ENCODE peak calls at places on chromosomes 11 and 22, in four cellular contexts. W is heart right ventricle, K is stomach, Q is GM23338. V is an unnamed sample.

GRCh38 chr11:15970506-15971214 is 385.7 kb downstream of the SOX6 start:
- DNase-seq in K (no peak), W (no peak), Q (no peak), V (no peak)

GRCh38 chr22:38336699-38337098 is 19.5 kb upstream of the CSNK1E start:
- DNase-seq in K (no peak), W (no peak), Q (no peak), V (no peak)

GRCh38 chr11:75524576-75525432 is 937 bp downstream of the GDPD5 start:
- DNase-seq in Q (peak), W (no peak), K (peak), V (no peak)

GRCh38 chr11:130866831-130867230 is 49.4 kb downstream of the SNX19 start:
- DNase-seq in Q (no peak), K (no peak), W (no peak), V (no peak)

GRCh38 chr22:46490538-46490937 is 46.9 kb downstream of the CELSR1 start:
- DNase-seq in W (no peak), K (no peak), Q (no peak), V (peak)

GRCh38 chr22:48396091-48396784 is 1431.4 kb downstream of the BRD1 start:
- DNase-seq in K (no peak), W (no peak), Q (no peak), V (no peak)

GRCh38 chr11:67293090-67293489 is 4.0 kb downstream of the ANKRD13D start:
- DNase-seq in Q (no peak), K (no peak), W (no peak), V (no peak)

GRCh38 chr11:57772562-57772961 is 11.0 kb downstream of the CTNND1 start:
- DNase-seq in W (no peak), K (no peak), Q (no peak), V (no peak)

GRCh38 chr11:120522021-120522420 is 10.5 kb downstream of the GRIK4 start:
- DNase-seq in W (no peak), K (no peak), Q (no peak), V (no peak)

GRCh38 chr11:74057251-74058151 is 48.6 kb upstream of the UCP3 start:
- DNase-seq in W (no peak), Q (no peak), K (no peak), V (no peak)

GRCh38 chr11:2290351-2290841 is 11.3 kb downstream of the C11orf21 start:
- DNase-seq in W (no peak), Q (no peak), K (peak), V (no peak)

GRCh38 chr22:49077036-49077393 is 750.7 kb downstream of the BRD1 start:
- DNase-seq in W (no peak), K (no peak), Q (no peak), V (no peak)

GRCh38 chr11:94521684-94522083 is 9.4 kb downstream of the C11orf97 start:
- DNase-seq in Q (peak), K (no peak), W (no peak), V (no peak)

GRCh38 chr22:43183496-43184263 is 3.3 kb downstream of the TTLL12 start:
- DNase-seq in W (no peak), Q (no peak), K (no peak), V (no peak)

GRCh38 chr11:65225284-65226102 is 36.3 kb upstream of the POLA2 start:
- DNase-seq in W (peak), K (peak), Q (peak), V (peak)

GRCh38 chr22:41620646-41621098 is at the start of gene DESI1:
- DNase-seq in W (no peak), K (no peak), Q (peak), V (peak)

GRCh38 chr11:109347304-109347703 is 74.7 kb upstream of the C11orf87 start:
- DNase-seq in W (no peak), Q (no peak), K (no peak), V (no peak)

GRCh38 chr11:120658071-120658423 is 146.5 kb downstream of the GRIK4 start:
- DNase-seq in K (no peak), Q (no peak), W (no peak), V (no peak)

GRCh38 chr11:101436511-101437142 is 147.2 kb downstream of the TRPC6 start:
- DNase-seq in Q (peak), K (peak), W (peak), V (no peak)

GRCh38 chr11:109306322-109306721 is 115.7 kb upstream of the C11orf87 start:
- DNase-seq in K (no peak), W (no peak), Q (no peak), V (no peak)

GRCh38 chr22:22853713-22854112 is 33.9 kb upstream of the IGLL5 start:
- DNase-seq in Q (no peak), W (no peak), K (no peak), V (no peak)

GRCh38 chr22:28988455-28988854 is 73.2 kb downstream of the C22orf31 start:
- DNase-seq in Q (no peak), W (no peak), K (no peak), V (no peak)

GRCh38 chr22:35634981-35635540 is 13.2 kb upstream of the APOL6 start:
- DNase-seq in K (no peak), W (no peak), Q (no peak), V (no peak)

GRCh38 chr22:25572708-25573161 is 8.3 kb downstream of the GRK3 start:
- DNase-seq in K (no peak), W (no peak), Q (no peak), V (no peak)

GRCh38 chr11:63869686-63870085 is 30.8 kb downstream of the MARK2 start:
- DNase-seq in K (no peak), W (no peak), Q (no peak), V (no peak)

GRCh38 chr11:102830328-102830727 is 13.1 kb downstream of the MMP3 start:
- DNase-seq in Q (no peak), W (no peak), K (no peak), V (no peak)

GRCh38 chr11:130514316-130514715 is 65.9 kb downstream of the ADAMTS15 start:
- DNase-seq in W (no peak), Q (no peak), K (no peak), V (no peak)

GRCh38 chr22:25451480-25452114 is 112.9 kb upstream of the GRK3 start:
- DNase-seq in K (no peak), Q (no peak), W (no peak), V (no peak)

GRCh38 chr11:132962026-132962425 is 570.3 kb downstream of the OPCML start:
- DNase-seq in W (no peak), K (no peak), Q (no peak), V (peak)

GRCh38 chr22:21738966-21739365 is 3.4 kb upstream of the YPEL1 start:
- DNase-seq in W (no peak), K (no peak), Q (no peak), V (no peak)

GRCh38 chr11:121352301-121352891 is 59.8 kb downstream of the SC5D start:
- DNase-seq in Q (no peak), W (no peak), K (no peak), V (peak)

GRCh38 chr11:11519184-11519583 is 102.6 kb downstream of the GALNT18 start:
- DNase-seq in W (no peak), K (no peak), Q (peak), V (no peak)
- TF ChIP-seq CTCF in W (no peak), K (no peak), Q (no peak), V (no peak)

GRCh38 chr11:44563716-44564115 is 1.7 kb upstream of the CD82 start:
- DNase-seq in W (no peak), K (no peak), Q (no peak), V (no peak)

GRCh38 chr11:44565008-44565745 is at the start of gene CD82:
- DNase-seq in W (peak), Q (peak), K (peak), V (peak)

GRCh38 chr11:44562836-44563460 is 2.5 kb upstream of the CD82 start:
- DNase-seq in K (no peak), W (no peak), Q (no peak), V (no peak)

GRCh38 chr11:44564653-44565007 is 833 bp upstream of the CD82 start:
- DNase-seq in K (peak), W (no peak), Q (peak), V (no peak)

GRCh38 chr11:44564198-44564597 is 1.3 kb upstream of the CD82 start:
- DNase-seq in K (peak), W (peak), Q (no peak), V (no peak)
- H3K27ac ChIP-seq in K (peak), W (peak), Q (no peak), V (peak)

GRCh38 chr11:68403831-68404230 is 56.7 kb upstream of the PPP6R3 start:
- DNase-seq in W (no peak), Q (no peak), K (no peak), V (no peak)

GRCh38 chr11:68403424-68403823 is 57.1 kb upstream of the PPP6R3 start:
- DNase-seq in K (no peak), W (no peak), Q (no peak), V (no peak)

GRCh38 chr11:68399916-68400315 is 60.6 kb upstream of the PPP6R3 start:
- DNase-seq in W (no peak), K (no peak), Q (no peak), V (no peak)

GRCh38 chr11:68401856-68402255 is 58.7 kb upstream of the PPP6R3 start:
- DNase-seq in K (no peak), Q (no peak), W (no peak), V (no peak)

GRCh38 chr11:68402355-68403031 is 58.1 kb upstream of the PPP6R3 start:
- DNase-seq in W (no peak), Q (peak), K (no peak), V (no peak)
- TF ChIP-seq CTCF in W (no peak), Q (peak), K (no peak), V (no peak)

DNA sequence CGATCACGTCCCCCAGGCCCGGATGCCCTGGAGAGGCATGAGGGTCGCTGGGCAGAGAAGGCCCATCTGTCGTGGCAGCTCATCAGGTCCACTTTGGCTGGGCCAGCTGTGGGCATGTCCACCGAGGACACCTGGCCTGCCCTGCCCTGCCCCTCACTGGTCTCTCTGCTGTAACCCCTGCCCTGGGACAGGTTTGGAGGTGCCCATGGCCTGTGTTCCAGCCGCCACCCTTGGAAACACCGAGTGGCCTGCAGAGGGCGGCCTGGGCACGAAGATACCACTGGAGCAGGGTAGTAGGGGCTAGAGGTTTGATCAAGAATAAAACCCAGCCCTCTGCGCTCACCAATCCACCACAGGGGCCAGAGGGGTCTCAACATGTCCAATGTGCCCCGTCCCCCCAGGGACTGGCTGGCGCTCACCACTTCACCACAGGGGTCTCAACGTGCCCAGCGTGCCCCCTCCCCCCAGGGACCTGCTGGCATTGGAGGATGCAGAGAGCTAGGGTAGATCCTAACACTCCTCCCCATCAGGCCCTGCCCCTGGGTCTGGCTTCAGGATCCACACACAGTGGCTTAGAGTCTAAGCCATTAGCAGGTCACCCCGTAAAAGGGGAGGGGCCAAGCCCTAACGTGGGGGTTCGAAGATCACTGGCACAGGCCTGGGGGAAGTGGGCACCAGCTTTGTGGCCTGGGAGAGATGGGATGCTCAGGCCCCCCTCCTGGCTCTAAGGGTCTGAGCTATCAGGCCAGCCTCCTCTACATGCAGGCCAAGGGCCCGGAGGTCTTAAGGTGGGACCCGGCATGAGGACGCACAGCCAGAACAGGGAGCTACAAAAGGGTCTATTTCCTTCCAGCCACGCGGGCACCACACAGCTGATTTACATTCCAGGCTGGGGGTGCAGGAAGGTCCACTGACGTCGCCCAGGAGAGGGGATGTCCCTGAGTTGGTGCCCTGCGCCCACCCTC is 1.3 kb upstream of the HDAC10 start:
- DNase-seq in Q (peak), W (peak), K (peak), V (peak)
- H3K27ac ChIP-seq in Q (no peak), W (no peak), K (peak), V (peak)

GRCh38 chr11:70270104-70270876 is at the start of gene PPFIA1:
- DNase-seq in Q (peak), W (peak), K (peak), V (peak)
- TF ChIP-seq CTCF in Q (no peak), W (no peak), K (no peak), V (no peak)

GRCh38 chr11:77141034-77141433 is 13.0 kb downstream of the MYO7A start:
- DNase-seq in Q (no peak), K (no peak), W (no peak), V (no peak)
- H3K27ac ChIP-seq in Q (no peak), K (peak), W (no peak), V (no peak)

DNA sequence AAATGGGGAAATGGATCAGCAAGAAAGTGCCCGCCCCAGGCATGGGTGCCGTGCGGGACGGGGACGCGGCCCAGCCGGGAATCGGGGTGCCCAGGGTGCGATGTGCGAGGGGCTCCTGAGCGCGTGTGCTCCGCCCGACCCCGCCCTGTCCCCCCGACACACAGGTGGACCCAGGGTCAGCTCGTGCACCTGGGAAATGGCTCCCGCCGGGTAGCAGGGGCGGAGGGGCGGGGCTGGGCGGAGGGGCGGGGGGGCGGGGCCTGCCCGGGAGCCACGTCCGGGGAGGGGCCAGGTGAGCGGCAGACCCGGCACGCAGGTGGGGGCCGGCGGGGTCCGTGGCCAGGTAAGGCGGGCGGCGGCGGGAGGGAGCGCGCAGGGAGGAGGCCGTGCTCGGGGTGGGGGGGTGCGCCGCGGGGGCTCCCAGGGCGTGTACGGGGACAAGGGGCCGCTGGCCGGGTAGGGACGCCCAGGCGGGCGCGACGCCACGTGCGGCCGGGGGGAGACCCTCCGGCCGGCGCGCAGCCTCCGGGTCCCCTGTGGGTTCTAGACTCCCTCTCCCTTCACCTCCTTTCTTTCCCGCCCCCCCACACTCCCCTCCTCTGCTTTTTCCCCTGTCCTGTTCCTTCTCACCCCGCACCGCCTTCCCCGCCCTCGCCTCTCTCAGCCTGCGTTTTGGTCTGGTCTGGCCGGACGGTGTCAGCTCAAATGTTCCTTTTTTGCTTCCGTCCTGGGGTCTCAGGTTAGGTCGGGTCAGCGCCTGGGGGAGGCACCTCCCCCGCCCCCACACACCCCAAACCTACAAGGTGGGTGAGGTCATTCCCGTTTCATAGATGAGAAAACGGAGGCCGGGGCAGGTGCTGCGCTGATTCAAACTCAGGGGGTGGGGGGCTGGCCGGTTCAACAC is at the start of gene ARHGAP8:
- DNase-seq in Q (peak), W (no peak), K (peak), V (no peak)
- TF ChIP-seq CTCF in Q (no peak), W (no peak), K (no peak), V (no peak)

GRCh38 chr22:40325315-40325714 is 21.0 kb upstream of the ADSL start:
- DNase-seq in K (no peak), W (no peak), Q (no peak), V (no peak)
- H3K27ac ChIP-seq in K (peak), W (no peak), Q (peak), V (no peak)

V was measured in dorsolateral prefrontal cortex.